ENCODE peak calls at places on chromosomes 1 and 21, in five cellular contexts. A, B, V, E and D are unnamed samples.

GRCh38 chr1:2642131-2642559 is 9.3 kb upstream of the MMEL1 start:
- DNase-seq in E (no peak), A (no peak), V (no peak), B (no peak), D (no peak)

GRCh38 chr1:9655127-9655723 is 3.7 kb downstream of the PIK3CD start:
- DNase-seq in V (no peak), A (no peak), E (no peak), B (no peak), D (no peak)

GRCh38 chr21:41970751-41971653 is 17.2 kb upstream of the C2CD2 start:
- DNase-seq in B (no peak), A (no peak), V (no peak), E (peak), D (no peak)

GRCh38 chr1:109837852-109838570 is 72.6 kb upstream of the CSF1 start:
- DNase-seq in E (no peak), V (no peak), A (no peak), B (no peak), D (no peak)

GRCh38 chr1:100332331-100332730 is 20.0 kb upstream of the CDC14A start:
- DNase-seq in B (no peak), A (no peak), V (no peak), E (no peak), D (no peak)

GRCh38 chr1:22518379-22518778 is 44.9 kb upstream of the EPHA8 start:
- DNase-seq in E (no peak), B (peak), A (no peak), V (no peak), D (no peak)

GRCh38 chr1:34320081-34320480 is 143.4 kb downstream of the C1orf94 start:
- DNase-seq in E (no peak), A (no peak), B (no peak), V (no peak), D (no peak)

GRCh38 chr1:172882791-172883386 is 167.9 kb downstream of the TNFSF18 start:
- DNase-seq in A (no peak), V (no peak), B (no peak), E (no peak), D (no peak)

GRCh38 chr1:109927908-109928307 is 17.3 kb downstream of the CSF1 start:
- DNase-seq in B (peak), E (no peak), V (no peak), A (no peak), D (peak)

GRCh38 chr1:233180626-233181364 is 114.7 kb downstream of the PCNX2 start:
- DNase-seq in A (no peak), B (no peak), E (no peak), V (peak), D (no peak)
- H2BK5ac ChIP-seq in A (no peak), B (peak), E (peak), V (no peak), D (no peak)

GRCh38 chr1:92784051-92784638 is 763 bp downstream of the EVI5 start:
- DNase-seq in V (peak), A (peak), B (peak), E (no peak), D (peak)

GRCh38 chr1:92790081-92790480 is 5.2 kb upstream of the EVI5 start:
- DNase-seq in E (no peak), A (no peak), V (no peak), B (no peak), D (no peak)

GRCh38 chr1:92790867-92791266 is 6.0 kb upstream of the EVI5 start:
- DNase-seq in B (no peak), V (no peak), A (no peak), E (no peak), D (no peak)

GRCh38 chr1:92784639-92785500 is at the start of gene EVI5:
- DNase-seq in B (peak), V (peak), E (peak), A (peak), D (peak)

DNA sequence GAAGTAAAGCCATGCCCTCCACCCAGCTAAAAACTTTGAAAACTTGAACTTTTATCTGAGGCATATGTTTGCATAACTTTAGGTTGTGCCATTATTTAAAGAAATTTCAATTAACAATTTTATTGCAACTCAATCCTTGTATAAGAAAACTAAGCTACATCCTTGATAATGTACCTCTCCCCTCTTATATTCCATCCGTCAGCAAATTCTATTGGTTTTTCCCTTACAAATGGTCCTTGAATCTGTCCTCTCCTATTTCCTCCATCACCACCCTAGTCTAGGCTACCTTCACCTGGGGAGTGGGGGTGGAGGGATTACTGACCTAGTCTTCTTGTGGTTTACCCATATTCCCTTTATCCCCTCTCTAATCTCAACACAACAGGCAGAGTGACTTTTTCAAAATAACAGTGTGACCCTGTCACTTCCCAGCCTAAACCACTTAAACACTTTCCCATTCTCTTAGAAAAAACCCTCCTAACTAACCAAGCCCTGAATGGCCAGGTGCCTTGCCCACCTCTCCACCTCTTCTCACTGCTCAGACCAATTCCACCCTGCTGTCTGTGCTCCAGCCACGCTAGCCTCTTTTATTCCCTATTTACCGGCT is 1.5 kb upstream of the EVI5 start:
- DNase-seq in A (no peak), B (no peak), V (no peak), E (no peak), D (no peak)
- H2AFZ ChIP-seq in A (no peak), B (no peak), V (no peak), E (no peak), D (no peak)

DNA sequence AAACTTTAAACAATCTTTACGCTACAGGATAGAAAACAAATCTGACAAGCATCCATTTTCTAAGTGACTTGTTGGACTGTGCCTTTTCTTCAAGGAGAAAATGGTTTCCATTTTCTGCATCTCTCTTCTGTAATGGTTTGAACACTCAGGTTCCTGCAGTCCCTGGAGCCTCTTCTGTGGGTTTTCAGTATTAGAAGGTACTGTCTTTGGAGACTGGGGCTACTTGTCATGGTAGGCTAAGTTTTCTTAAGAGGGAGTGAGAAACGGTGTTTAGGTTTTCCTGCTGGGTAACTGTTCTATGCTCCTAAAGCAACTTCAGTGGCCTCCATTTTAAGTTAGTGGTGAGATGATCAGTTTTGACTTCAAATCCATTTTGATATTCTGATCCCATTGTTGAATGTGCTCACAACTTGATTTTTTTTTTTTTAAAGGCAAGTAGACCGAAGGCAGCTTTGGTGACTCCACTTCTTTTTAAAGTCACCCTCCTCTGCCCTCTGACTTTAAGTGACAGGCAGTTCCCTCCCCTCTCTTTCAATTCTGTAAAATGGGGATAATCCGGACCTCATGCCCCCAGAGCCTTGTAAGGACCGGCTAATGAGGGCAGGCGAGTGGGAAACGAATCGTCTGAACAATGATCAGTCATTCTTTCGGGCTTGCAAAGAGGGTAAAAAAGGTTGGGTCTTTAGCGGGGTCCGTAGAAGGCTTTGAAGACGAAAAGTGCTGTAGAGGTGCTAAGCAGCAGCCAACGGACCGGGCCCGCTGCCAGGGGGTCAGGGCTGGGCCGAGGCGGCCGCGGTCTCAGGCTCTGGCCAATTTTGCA is 1.0 kb upstream of the ARID1A start:
- DNase-seq in A (peak), E (no peak), B (no peak), V (no peak), D (no peak)
- H2BK15ac ChIP-seq in A (no peak), E (peak), B (peak), V (no peak), D (peak)

GRCh38 chr1:210342986-210343780 is 14.5 kb downstream of the HHAT start:
- DNase-seq in B (no peak), A (no peak), E (no peak), V (no peak), D (no peak)
- H2BK5ac ChIP-seq in B (no peak), A (no peak), E (no peak), V (no peak), D (no peak)

DNA sequence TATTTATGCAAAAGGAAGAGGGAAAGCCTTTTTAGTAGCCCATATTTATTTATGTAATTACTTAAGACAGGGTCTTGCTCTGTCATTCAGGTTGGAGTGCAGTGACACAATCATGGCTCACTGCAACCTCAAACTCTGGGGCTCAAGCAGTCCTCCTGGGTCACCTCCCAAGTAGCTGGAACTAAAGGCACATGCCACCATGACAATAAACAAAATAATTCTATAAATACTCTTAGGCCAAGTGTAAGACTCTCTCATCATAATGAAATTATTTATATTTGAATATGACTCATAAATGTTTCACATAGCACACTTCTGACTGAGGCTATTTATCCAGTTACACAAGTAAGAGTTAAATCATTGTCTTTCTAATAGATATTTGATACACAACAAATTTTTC is 314.7 kb downstream of the AMY1C start:
- DNase-seq in E (no peak), B (no peak), A (no peak), V (no peak), D (peak)
- H2AFZ ChIP-seq in E (no peak), B (no peak), A (no peak), V (no peak), D (no peak)

DNA sequence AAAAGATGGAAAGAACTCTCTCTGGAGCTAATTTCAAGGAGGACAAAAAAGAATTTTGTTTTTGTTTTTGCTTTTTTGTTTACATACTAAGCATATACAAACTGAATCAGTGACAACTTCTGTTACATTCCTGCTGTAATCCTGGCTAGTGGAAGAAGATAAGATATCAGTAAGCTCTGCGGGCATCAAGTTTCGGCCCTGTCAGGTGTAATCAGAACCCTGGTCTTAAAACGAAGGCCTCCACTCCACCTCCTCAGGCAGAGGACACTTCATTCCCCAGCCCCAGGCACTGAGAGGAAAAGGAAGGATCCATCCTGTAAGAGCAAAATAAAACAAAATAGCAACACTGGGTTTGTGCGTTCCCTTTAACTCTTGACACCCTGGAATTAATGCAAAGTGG is 88.9 kb upstream of the ARHGAP29 start:
- DNase-seq in E (no peak), V (no peak), A (no peak), B (peak), D (no peak)
- H2BK15ac ChIP-seq in E (no peak), V (no peak), A (no peak), B (peak), D (no peak)

DNA sequence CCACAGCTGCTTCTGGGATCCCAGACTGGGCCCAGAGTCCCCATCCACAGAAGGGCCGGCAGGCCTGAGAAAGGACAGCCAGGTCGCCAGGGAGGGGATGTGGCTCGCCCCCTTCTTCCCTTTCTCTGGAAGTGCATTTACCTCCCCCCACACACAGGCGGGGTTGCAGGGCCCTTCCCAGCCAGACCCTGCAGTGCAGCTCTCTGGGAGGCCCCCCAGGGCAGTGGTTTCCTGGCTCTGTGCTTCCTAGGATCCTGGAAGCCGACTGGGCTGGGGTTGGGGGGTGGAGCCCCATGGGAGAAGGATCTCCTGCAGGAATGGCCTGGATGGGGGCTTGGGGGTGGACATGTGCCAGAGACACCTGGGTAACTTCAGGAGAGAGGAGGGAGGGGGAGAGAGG is 4.2 kb upstream of the COL6A1 start:
- DNase-seq in E (peak), V (peak), A (no peak), B (no peak), D (peak)
- H2BK5ac ChIP-seq in E (peak), V (no peak), A (no peak), B (no peak), D (no peak)

GRCh38 chr1:81296584-81296983 is 504.1 kb upstream of the ADGRL2 start:
- DNase-seq in B (no peak), A (no peak), E (no peak), V (no peak), D (no peak)

GRCh38 chr1:81304187-81304586 is 496.5 kb upstream of the ADGRL2 start:
- DNase-seq in B (peak), A (no peak), V (no peak), E (no peak), D (peak)

GRCh38 chr1:81298321-81298720 is 502.4 kb upstream of the ADGRL2 start:
- DNase-seq in B (peak), E (no peak), V (no peak), A (no peak), D (peak)

DNA sequence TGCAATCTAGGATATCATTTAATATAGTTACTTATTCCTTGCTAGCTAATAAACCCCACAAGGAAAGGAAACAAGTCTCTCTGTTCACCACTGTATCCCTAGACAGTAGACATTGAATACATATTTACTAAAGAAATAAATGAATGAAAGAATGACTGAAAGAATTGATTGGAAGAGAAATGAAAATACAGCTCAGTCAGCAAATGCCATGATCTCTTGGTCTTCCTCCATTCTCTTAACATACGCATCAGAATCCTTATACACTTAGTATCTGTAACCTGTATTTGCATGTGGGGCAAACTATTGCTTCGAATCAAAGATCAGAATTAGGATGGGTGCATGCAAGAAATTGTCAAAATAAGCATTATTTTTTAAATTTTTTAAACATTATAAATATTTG is 500.8 kb upstream of the ADGRL2 start:
- DNase-seq in V (no peak), A (no peak), E (no peak), B (no peak), D (no peak)
- H2AFZ ChIP-seq in V (no peak), A (no peak), E (no peak), B (no peak), D (no peak)